ENCODE peak calls at places on chromosome 1, in nine cellular contexts. W is MM.1S, T is tibial nerve, U is astrocyte, D is cardiac muscle cell, N is A549, O is GM23338, E is kidney, A is upper lobe of right lung. X is an unnamed sample.

GRCh38 chr1:61190476-61191067 is 108.2 kb downstream of the NFIA start:
- DNase-seq in W (no peak), N (peak), D (peak), E (no peak), T (no peak), U (no peak), O (no peak), A (no peak), X (no peak)

GRCh38 chr1:21865943-21866628 is 54.0 kb downstream of the LDLRAD2 start:
- DNase-seq in D (no peak), N (no peak), A (no peak), O (peak), T (no peak), U (no peak), W (peak), E (no peak), X (no peak)

GRCh38 chr1:226046240-226046639 is 16.3 kb upstream of the H3-3A start:
- DNase-seq in W (no peak), N (peak), T (no peak), D (peak), E (no peak), O (no peak), U (peak), A (no peak), X (no peak)

GRCh38 chr1:45864765-45865164 is 61.4 kb downstream of the MAST2 start:
- DNase-seq in D (peak), E (no peak), W (no peak), O (no peak), T (no peak), N (no peak), A (no peak), U (no peak), X (no peak)

GRCh38 chr1:167529829-167530474 is 11.6 kb upstream of the CD247 start:
- DNase-seq in D (no peak), A (no peak), T (no peak), O (no peak), N (no peak), U (no peak), W (no peak), E (no peak), X (no peak)

GRCh38 chr1:165512817-165513216 is 31.0 kb upstream of the LRRC52 start:
- DNase-seq in D (no peak), T (no peak), W (no peak), O (peak), U (no peak), E (no peak), N (no peak), A (no peak), X (no peak)

GRCh38 chr1:190084552-190084951 is 393.1 kb downstream of the BRINP3 start:
- DNase-seq in A (no peak), D (no peak), O (peak), E (peak), N (peak), W (no peak), T (no peak), U (no peak), X (no peak)

GRCh38 chr1:17245926-17246325 is 3.0 kb upstream of the PADI3 start:
- DNase-seq in E (no peak), N (no peak), D (no peak), T (no peak), W (no peak), A (no peak), O (no peak), U (no peak), X (no peak)

GRCh38 chr1:220430059-220430458 is 97.9 kb upstream of the MARK1 start:
- DNase-seq in W (peak), E (no peak), A (no peak), U (peak), N (no peak), D (peak), T (no peak), O (peak), X (no peak)

GRCh38 chr1:114009393-114009792 is 30.1 kb downstream of the OLFML3 start:
- DNase-seq in U (peak), W (no peak), E (no peak), O (no peak), N (no peak), T (no peak), D (peak), A (no peak), X (no peak)

GRCh38 chr1:155091071-155092051 is 12.7 kb downstream of the EFNA3 start:
- DNase-seq in N (peak), U (peak), E (peak), D (peak), T (peak), A (peak), O (peak), W (peak), X (peak)
- H3K4me3 ChIP-seq in N (no peak), U (no peak), E (no peak), D (no peak), T (no peak), A (no peak), O (peak), W (peak), X (no peak)

GRCh38 chr1:50735443-50735842 is 224.6 kb downstream of the FAF1 start:
- DNase-seq in O (peak), N (peak), T (no peak), E (no peak), A (no peak), U (peak), W (no peak), D (peak), X (no peak)
- TF ChIP-seq CTCF in O (no peak), N (peak), T (peak), E (peak), A (peak), U (peak), W (peak), D (peak), X (no peak)

GRCh38 chr1:47537966-47538365 is 100.1 kb downstream of the FOXD2 start:
- DNase-seq in A (no peak), D (no peak), N (no peak), U (no peak), E (no peak), T (no peak), O (no peak), W (no peak), X (no peak)
- H3K27ac ChIP-seq in A (no peak), D (no peak), N (no peak), U (no peak), E (no peak), T (no peak), O (no peak), W (no peak), X (no peak)

GRCh38 chr1:43766086-43766784 is 58.9 kb downstream of the ST3GAL3 start:
- DNase-seq in U (no peak), N (no peak), T (no peak), A (peak), W (no peak), E (no peak), D (no peak), O (peak), X (no peak)

GRCh38 chr1:43770111-43770510 is 62.8 kb downstream of the ST3GAL3 start:
- DNase-seq in W (no peak), N (no peak), D (no peak), U (no peak), A (no peak), O (no peak), T (no peak), E (no peak), X (no peak)

GRCh38 chr1:43768168-43768567 is 60.8 kb downstream of the ST3GAL3 start:
- DNase-seq in O (no peak), A (no peak), W (no peak), D (no peak), U (no peak), E (no peak), T (no peak), N (no peak), X (no peak)

GRCh38 chr1:43766818-43767525 is 59.6 kb downstream of the ST3GAL3 start:
- DNase-seq in O (peak), W (no peak), A (no peak), N (no peak), U (peak), D (no peak), E (no peak), T (no peak), X (no peak)

DNA sequence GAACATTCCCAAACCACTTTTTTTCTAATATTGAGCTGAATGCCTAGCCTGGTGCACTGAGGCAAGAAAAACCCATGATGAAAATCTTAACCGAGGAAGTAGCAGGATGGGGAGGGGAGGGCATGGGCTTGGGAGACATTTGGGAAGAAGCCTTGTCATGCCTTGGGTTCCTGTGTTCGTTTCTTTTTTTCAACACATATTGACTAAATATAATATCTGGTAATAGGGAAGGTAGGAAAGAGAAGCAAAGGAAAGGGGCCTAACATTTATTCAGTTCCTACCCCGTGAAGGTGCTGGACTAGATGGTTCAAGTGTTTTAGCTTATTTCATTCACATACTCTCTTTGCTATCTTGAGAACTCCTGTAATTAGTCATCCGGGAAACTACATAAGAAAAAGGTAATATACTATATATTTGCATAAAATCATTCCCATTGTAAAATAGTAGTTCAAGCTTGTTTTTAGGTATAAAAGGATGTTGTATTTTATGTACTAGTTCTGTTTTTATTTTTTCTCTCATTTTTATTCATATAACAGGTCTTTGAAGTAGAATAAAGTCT is 62.1 kb downstream of the ST3GAL3 start:
- DNase-seq in U (no peak), A (no peak), D (no peak), W (no peak), T (no peak), O (no peak), E (no peak), N (no peak), X (no peak)
- H3K4me3 ChIP-seq in U (no peak), A (no peak), D (no peak), W (no peak), T (no peak), O (no peak), E (no peak), N (no peak), X (no peak)

DNA sequence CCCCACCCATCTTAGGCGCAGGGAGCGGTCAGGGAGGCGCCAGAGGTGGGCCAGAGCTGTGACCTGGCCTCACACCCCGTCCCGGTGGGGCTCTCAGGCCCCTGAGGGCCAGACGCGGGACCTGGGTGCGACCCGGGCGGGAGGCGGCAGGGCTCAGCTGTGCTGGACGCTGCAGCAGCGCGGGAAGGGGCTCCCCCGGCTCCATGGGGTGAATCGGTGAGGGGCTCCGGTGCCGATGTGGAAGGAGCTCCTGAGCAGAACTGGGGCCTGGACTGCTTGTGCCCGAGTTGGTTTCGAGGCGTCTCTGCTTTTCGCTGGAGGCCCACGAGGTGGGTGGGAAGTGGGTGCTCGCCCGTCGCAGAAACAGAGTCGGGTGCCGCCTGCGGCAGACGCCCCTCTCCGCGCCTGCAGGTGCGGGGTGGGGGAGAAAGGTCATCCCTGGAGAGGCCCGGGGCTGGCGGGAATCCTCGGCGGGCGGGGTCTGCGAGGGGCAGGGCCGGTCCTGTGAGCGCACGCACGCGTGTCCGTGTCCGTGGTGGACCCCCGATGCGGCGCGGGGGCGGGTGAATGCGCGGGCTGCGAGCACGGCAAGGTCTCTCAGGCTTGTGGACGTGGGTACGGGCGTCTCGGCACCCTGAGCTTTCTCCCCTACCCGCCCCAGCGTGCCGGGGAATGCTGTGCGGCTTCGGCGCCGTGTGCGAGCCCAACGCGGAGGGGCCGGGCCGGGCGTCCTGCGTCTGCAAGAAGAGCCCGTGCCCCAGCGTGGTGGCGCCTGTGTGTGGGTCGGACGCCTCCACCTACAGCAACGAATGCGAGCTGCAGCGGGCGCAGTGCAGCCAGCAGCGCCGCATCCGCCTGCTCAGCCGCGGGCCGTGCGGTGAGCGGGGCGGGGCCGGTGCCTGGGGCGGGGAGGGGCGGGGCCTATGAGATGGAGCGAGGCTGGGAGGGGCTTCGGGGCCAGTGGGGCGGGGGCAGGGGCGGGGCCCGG is 20.4 kb downstream of the AGRN start:
- DNase-seq in E (peak), O (peak), T (peak), W (no peak), D (peak), U (peak), N (peak), A (peak), X (no peak)
- TF ChIP-seq CTCF in E (no peak), O (peak), T (no peak), W (no peak), D (no peak), U (no peak), N (no peak), A (peak), X (peak)

GRCh38 chr1:37471345-37472231 is 2.8 kb upstream of the ZC3H12A start:
- DNase-seq in D (peak), T (peak), A (peak), W (no peak), U (peak), O (peak), N (peak), E (peak), X (peak)

GRCh38 chr1:37472281-37472680 is 2.1 kb upstream of the ZC3H12A start:
- DNase-seq in N (peak), T (no peak), E (no peak), W (no peak), U (no peak), A (no peak), D (no peak), O (no peak), X (no peak)

GRCh38 chr1:37473431-37474050 is 839 bp upstream of the ZC3H12A start:
- DNase-seq in D (no peak), W (no peak), A (no peak), T (no peak), N (peak), E (no peak), O (no peak), U (peak), X (no peak)

GRCh38 chr1:37474051-37474696 is at the start of gene ZC3H12A:
- DNase-seq in W (peak), D (peak), T (peak), O (peak), E (peak), A (peak), N (peak), U (peak), X (peak)

GRCh38 chr1:37472994-37473393 is 1.4 kb upstream of the ZC3H12A start:
- DNase-seq in E (no peak), W (no peak), N (no peak), D (no peak), U (no peak), T (no peak), A (no peak), O (no peak), X (no peak)
- H3K27ac ChIP-seq in E (no peak), W (no peak), N (peak), D (no peak), U (peak), T (peak), A (no peak), O (no peak), X (peak)

GRCh38 chr1:22978299-22978698 is 5.6 kb upstream of the LACTBL1 start:
- DNase-seq in E (no peak), T (no peak), O (no peak), N (peak), U (peak), W (no peak), A (no peak), D (peak), X (no peak)

GRCh38 chr1:22976461-22977243 is 4.0 kb upstream of the LACTBL1 start:
- DNase-seq in U (peak), D (peak), N (peak), E (peak), W (peak), O (peak), T (no peak), A (peak), X (no peak)

GRCh38 chr1:22972760-22973159 is at the start of gene LACTBL1:
- DNase-seq in E (no peak), T (no peak), O (no peak), A (no peak), W (no peak), D (no peak), U (no peak), N (no peak), X (no peak)

GRCh38 chr1:22975694-22976093 is 3.0 kb upstream of the LACTBL1 start:
- DNase-seq in O (no peak), N (no peak), E (no peak), A (no peak), U (peak), T (no peak), D (peak), W (no peak), X (no peak)

GRCh38 chr1:22976127-22976460 is 3.4 kb upstream of the LACTBL1 start:
- DNase-seq in N (no peak), U (no peak), T (no peak), E (no peak), O (no peak), W (no peak), D (no peak), A (no peak), X (no peak)
- H3K4me3 ChIP-seq in N (no peak), U (no peak), T (no peak), E (no peak), O (no peak), W (no peak), D (no peak), A (no peak), X (no peak)

DNA sequence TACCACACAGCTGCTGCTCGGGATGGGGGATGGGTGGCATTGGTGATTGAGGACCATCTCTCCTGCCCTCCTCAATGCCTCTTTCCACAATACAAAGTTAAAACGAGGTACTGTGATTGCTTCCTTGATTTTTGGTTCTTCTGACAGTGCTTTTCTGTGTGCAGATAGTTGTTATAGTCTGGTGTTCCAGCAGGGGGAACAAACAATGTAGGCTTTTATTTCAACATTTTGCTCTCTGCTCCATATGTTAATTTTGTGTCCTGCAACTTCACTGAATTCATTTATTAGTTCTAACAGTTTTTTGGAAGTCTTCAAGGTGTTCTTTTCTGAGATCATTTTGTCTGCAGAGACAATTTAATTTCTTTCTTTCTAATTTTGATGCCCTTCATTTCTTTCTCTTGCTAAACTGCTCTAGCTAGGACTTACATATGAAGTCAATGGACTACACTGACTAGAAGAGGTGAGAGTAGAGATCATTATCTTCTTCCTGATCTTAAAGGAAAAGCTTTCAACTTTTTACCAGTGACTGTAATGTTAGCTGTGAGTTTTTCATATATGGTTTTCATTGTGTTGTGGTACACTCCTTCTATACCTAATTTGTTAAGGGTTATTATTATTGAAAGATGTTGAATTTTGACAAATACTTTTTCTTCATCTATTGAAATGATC is 45.4 kb downstream of the TNFSF18 start:
- DNase-seq in O (no peak), U (no peak), E (no peak), N (no peak), T (no peak), A (no peak), D (no peak), W (no peak), X (no peak)
- TF ChIP-seq CTCF in O (no peak), U (peak), E (no peak), N (no peak), T (no peak), A (peak), D (peak), W (no peak), X (no peak)

DNA sequence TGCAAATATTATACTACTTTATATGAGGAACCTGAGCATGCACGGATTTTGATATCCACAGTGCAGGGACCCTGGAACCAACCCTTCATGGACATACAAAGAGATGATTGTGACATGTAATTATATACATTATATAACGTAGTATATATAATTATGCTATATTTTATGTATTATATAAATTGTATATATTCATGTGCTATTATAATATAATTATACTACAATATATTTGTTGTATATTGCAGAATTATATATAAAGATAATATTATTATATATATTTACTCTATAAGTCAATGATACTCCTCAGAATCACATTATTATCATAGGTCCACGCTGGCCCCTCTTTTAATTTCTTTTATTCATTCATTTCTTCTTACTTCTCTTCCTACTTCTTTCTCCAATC is 70.9 kb downstream of the TNFSF18 start:
- DNase-seq in T (no peak), E (no peak), A (no peak), D (no peak), W (no peak), U (no peak), O (no peak), N (no peak), X (no peak)
- H3K27ac ChIP-seq in T (no peak), E (no peak), A (no peak), D (no peak), W (no peak), U (no peak), O (no peak), N (peak), X (no peak)

X was measured in coronary artery.